ENCODE peak calls at places on chromosome 1, in ten cellular contexts. One of them, this sample, is unnamed.

GRCh38 chr1:195804547-195804946 is 803.7 kb downstream of the KCNT2 start:
- DNase-seq in T-helper 1 cell: no peak
- DNase-seq in WTC11: no peak
- DNase-seq in left cardiac atrium: no peak
- DNase-seq in choroid plexus epithelial cell: no peak
- DNase-seq in RCC 7860: no peak
- DNase-seq in left ventricle myocardium inferior: no peak
- DNase-seq in D341Med: no peak
- DNase-seq in adipocyte: peak
- DNase-seq in GM12892: no peak
- DNase-seq in this sample: no peak

GRCh38 chr1:2224621-2225020 is 3.5 kb upstream of the SKI start:
- DNase-seq in T-helper 1 cell: peak
- DNase-seq in WTC11: no peak
- DNase-seq in left cardiac atrium: no peak
- DNase-seq in choroid plexus epithelial cell: no peak
- DNase-seq in RCC 7860: no peak
- DNase-seq in left ventricle myocardium inferior: no peak
- DNase-seq in D341Med: no peak
- DNase-seq in adipocyte: no peak
- DNase-seq in GM12892: no peak
- DNase-seq in this sample: no peak

GRCh38 chr1:180178511-180179161 is 24.0 kb downstream of the QSOX1 start:
- DNase-seq in T-helper 1 cell: no peak
- DNase-seq in WTC11: peak
- DNase-seq in left cardiac atrium: peak
- DNase-seq in choroid plexus epithelial cell: peak
- DNase-seq in RCC 7860: peak
- DNase-seq in left ventricle myocardium inferior: peak
- DNase-seq in D341Med: peak
- DNase-seq in adipocyte: peak
- DNase-seq in GM12892: peak
- DNase-seq in this sample: peak

GRCh38 chr1:194277927-194278326 is 1091.5 kb upstream of the B3GALT2 start:
- DNase-seq in T-helper 1 cell: no peak
- DNase-seq in WTC11: no peak
- DNase-seq in left cardiac atrium: no peak
- DNase-seq in choroid plexus epithelial cell: no peak
- DNase-seq in RCC 7860: no peak
- DNase-seq in left ventricle myocardium inferior: no peak
- DNase-seq in D341Med: no peak
- DNase-seq in adipocyte: no peak
- DNase-seq in GM12892: no peak
- DNase-seq in this sample: no peak

GRCh38 chr1:106756752-106757151 is 299.7 kb upstream of the PRMT6 start:
- DNase-seq in T-helper 1 cell: no peak
- DNase-seq in WTC11: no peak
- DNase-seq in left cardiac atrium: no peak
- DNase-seq in choroid plexus epithelial cell: no peak
- DNase-seq in RCC 7860: no peak
- DNase-seq in left ventricle myocardium inferior: no peak
- DNase-seq in D341Med: no peak
- DNase-seq in adipocyte: peak
- DNase-seq in GM12892: no peak
- DNase-seq in this sample: no peak

GRCh38 chr1:206581571-206581981 is 30.7 kb downstream of the EIF2D start:
- DNase-seq in T-helper 1 cell: peak
- DNase-seq in WTC11: no peak
- DNase-seq in left cardiac atrium: peak
- DNase-seq in choroid plexus epithelial cell: no peak
- DNase-seq in RCC 7860: no peak
- DNase-seq in left ventricle myocardium inferior: peak
- DNase-seq in D341Med: no peak
- DNase-seq in adipocyte: no peak
- DNase-seq in GM12892: no peak
- DNase-seq in this sample: no peak

GRCh38 chr1:225480825-225481434 is 53.1 kb upstream of the LBR start:
- DNase-seq in T-helper 1 cell: no peak
- DNase-seq in WTC11: peak
- DNase-seq in left cardiac atrium: no peak
- DNase-seq in choroid plexus epithelial cell: peak
- DNase-seq in RCC 7860: peak
- DNase-seq in left ventricle myocardium inferior: no peak
- DNase-seq in D341Med: peak
- DNase-seq in adipocyte: peak
- DNase-seq in GM12892: no peak
- DNase-seq in this sample: peak

GRCh38 chr1:93463960-93464359 is 16.0 kb downstream of the FNBP1L start:
- DNase-seq in T-helper 1 cell: no peak
- DNase-seq in WTC11: no peak
- DNase-seq in left cardiac atrium: no peak
- DNase-seq in choroid plexus epithelial cell: peak
- DNase-seq in RCC 7860: no peak
- DNase-seq in left ventricle myocardium inferior: no peak
- DNase-seq in D341Med: no peak
- DNase-seq in adipocyte: no peak
- DNase-seq in GM12892: no peak
- DNase-seq in this sample: no peak

GRCh38 chr1:223776075-223776814 is 63.9 kb downstream of the CAPN2 start:
- DNase-seq in T-helper 1 cell: no peak
- DNase-seq in WTC11: no peak
- DNase-seq in left cardiac atrium: peak
- DNase-seq in choroid plexus epithelial cell: peak
- DNase-seq in RCC 7860: peak
- DNase-seq in left ventricle myocardium inferior: no peak
- DNase-seq in D341Med: no peak
- DNase-seq in adipocyte: peak
- DNase-seq in GM12892: no peak
- DNase-seq in this sample: no peak

GRCh38 chr1:210792703-210793102 is 341.2 kb downstream of the KCNH1 start:
- DNase-seq in T-helper 1 cell: no peak
- DNase-seq in WTC11: no peak
- DNase-seq in left cardiac atrium: no peak
- DNase-seq in choroid plexus epithelial cell: peak
- DNase-seq in RCC 7860: peak
- DNase-seq in left ventricle myocardium inferior: no peak
- DNase-seq in D341Med: no peak
- DNase-seq in adipocyte: peak
- DNase-seq in GM12892: no peak
- DNase-seq in this sample: no peak

GRCh38 chr1:53249706-53250105 is 11.4 kb upstream of the MAGOH start:
- DNase-seq in T-helper 1 cell: no peak
- DNase-seq in WTC11: no peak
- DNase-seq in left cardiac atrium: no peak
- DNase-seq in choroid plexus epithelial cell: no peak
- DNase-seq in RCC 7860: no peak
- DNase-seq in left ventricle myocardium inferior: no peak
- DNase-seq in D341Med: peak
- DNase-seq in adipocyte: no peak
- DNase-seq in GM12892: no peak
- DNase-seq in this sample: no peak

GRCh38 chr1:52253421-52253820 is 111.5 kb downstream of the ZFYVE9 start:
- DNase-seq in T-helper 1 cell: no peak
- DNase-seq in WTC11: no peak
- DNase-seq in left cardiac atrium: no peak
- DNase-seq in choroid plexus epithelial cell: peak
- DNase-seq in RCC 7860: no peak
- DNase-seq in left ventricle myocardium inferior: no peak
- DNase-seq in D341Med: no peak
- DNase-seq in adipocyte: no peak
- DNase-seq in GM12892: no peak
- DNase-seq in this sample: no peak

GRCh38 chr1:22625262-22625925 is 11.0 kb upstream of the C1QA start:
- DNase-seq in T-helper 1 cell: no peak
- DNase-seq in WTC11: peak
- DNase-seq in left cardiac atrium: no peak
- DNase-seq in choroid plexus epithelial cell: peak
- DNase-seq in RCC 7860: no peak
- DNase-seq in left ventricle myocardium inferior: no peak
- DNase-seq in D341Med: no peak
- DNase-seq in adipocyte: peak
- DNase-seq in GM12892: no peak
- DNase-seq in this sample: peak

GRCh38 chr1:235876292-235876914 is 9.7 kb upstream of the LYST start:
- DNase-seq in T-helper 1 cell: no peak
- DNase-seq in WTC11: no peak
- DNase-seq in left cardiac atrium: no peak
- DNase-seq in choroid plexus epithelial cell: no peak
- DNase-seq in RCC 7860: no peak
- DNase-seq in left ventricle myocardium inferior: no peak
- DNase-seq in D341Med: no peak
- DNase-seq in adipocyte: no peak
- DNase-seq in GM12892: no peak
- DNase-seq in this sample: no peak

GRCh38 chr1:16236091-16236494 is 890 bp downstream of the CPLANE2 start:
- DNase-seq in T-helper 1 cell: no peak
- DNase-seq in WTC11: no peak
- DNase-seq in left cardiac atrium: peak
- DNase-seq in choroid plexus epithelial cell: no peak
- DNase-seq in RCC 7860: peak
- DNase-seq in left ventricle myocardium inferior: no peak
- DNase-seq in D341Med: peak
- DNase-seq in adipocyte: peak
- DNase-seq in GM12892: peak
- DNase-seq in this sample: peak

GRCh38 chr1:110559157-110559556 is 40.2 kb upstream of the KCNA10 start:
- DNase-seq in T-helper 1 cell: no peak
- DNase-seq in WTC11: no peak
- DNase-seq in left cardiac atrium: no peak
- DNase-seq in choroid plexus epithelial cell: no peak
- DNase-seq in RCC 7860: peak
- DNase-seq in left ventricle myocardium inferior: no peak
- DNase-seq in D341Med: no peak
- DNase-seq in adipocyte: no peak
- DNase-seq in GM12892: no peak
- DNase-seq in this sample: peak

GRCh38 chr1:1182491-1183220 is 9.0 kb downstream of the TTLL10 start:
- DNase-seq in T-helper 1 cell: peak
- DNase-seq in WTC11: peak
- DNase-seq in left cardiac atrium: peak
- DNase-seq in choroid plexus epithelial cell: no peak
- DNase-seq in RCC 7860: no peak
- DNase-seq in left ventricle myocardium inferior: peak
- DNase-seq in D341Med: peak
- DNase-seq in adipocyte: no peak
- DNase-seq in GM12892: no peak
- DNase-seq in this sample: no peak

GRCh38 chr1:153366261-153366660 is 8.6 kb downstream of the S100A9 start:
- DNase-seq in T-helper 1 cell: no peak
- DNase-seq in WTC11: no peak
- DNase-seq in left cardiac atrium: no peak
- DNase-seq in choroid plexus epithelial cell: no peak
- DNase-seq in RCC 7860: no peak
- DNase-seq in left ventricle myocardium inferior: no peak
- DNase-seq in D341Med: no peak
- DNase-seq in adipocyte: no peak
- DNase-seq in GM12892: no peak
- DNase-seq in this sample: no peak

GRCh38 chr1:186974774-186975181 is 146.0 kb downstream of the PLA2G4A start:
- DNase-seq in T-helper 1 cell: no peak
- DNase-seq in WTC11: no peak
- DNase-seq in left cardiac atrium: no peak
- DNase-seq in choroid plexus epithelial cell: peak
- DNase-seq in RCC 7860: no peak
- DNase-seq in left ventricle myocardium inferior: no peak
- DNase-seq in D341Med: no peak
- DNase-seq in adipocyte: peak
- DNase-seq in GM12892: no peak
- DNase-seq in this sample: no peak

GRCh38 chr1:99503276-99503747 is 142.6 kb upstream of the PALMD start:
- DNase-seq in T-helper 1 cell: no peak
- DNase-seq in WTC11: no peak
- DNase-seq in left cardiac atrium: peak
- DNase-seq in choroid plexus epithelial cell: peak
- DNase-seq in RCC 7860: no peak
- DNase-seq in left ventricle myocardium inferior: no peak
- DNase-seq in D341Med: no peak
- DNase-seq in adipocyte: peak
- DNase-seq in GM12892: no peak
- DNase-seq in this sample: no peak

GRCh38 chr1:212060632-212061472 is 25.3 kb downstream of the DTL start:
- DNase-seq in T-helper 1 cell: no peak
- DNase-seq in WTC11: no peak
- DNase-seq in left cardiac atrium: no peak
- DNase-seq in choroid plexus epithelial cell: no peak
- DNase-seq in RCC 7860: peak
- DNase-seq in left ventricle myocardium inferior: no peak
- DNase-seq in D341Med: no peak
- DNase-seq in adipocyte: peak
- DNase-seq in GM12892: no peak
- DNase-seq in this sample: no peak

GRCh38 chr1:37064059-37064458 is 29.7 kb upstream of the GRIK3 start:
- DNase-seq in T-helper 1 cell: no peak
- DNase-seq in WTC11: no peak
- DNase-seq in left cardiac atrium: no peak
- DNase-seq in choroid plexus epithelial cell: no peak
- DNase-seq in RCC 7860: no peak
- DNase-seq in left ventricle myocardium inferior: no peak
- DNase-seq in D341Med: no peak
- DNase-seq in adipocyte: no peak
- DNase-seq in GM12892: no peak
- DNase-seq in this sample: no peak

GRCh38 chr1:107964397-107965111 is 426 bp downstream of the VAV3 start:
- DNase-seq in T-helper 1 cell: no peak
- DNase-seq in WTC11: peak
- DNase-seq in left cardiac atrium: peak
- DNase-seq in choroid plexus epithelial cell: peak
- DNase-seq in RCC 7860: no peak
- DNase-seq in left ventricle myocardium inferior: no peak
- DNase-seq in D341Med: no peak
- DNase-seq in adipocyte: peak
- DNase-seq in GM12892: peak
- DNase-seq in this sample: peak

GRCh38 chr1:34060901-34061415 is 104.1 kb downstream of the CSMD2 start:
- DNase-seq in T-helper 1 cell: no peak
- DNase-seq in WTC11: no peak
- DNase-seq in left cardiac atrium: peak
- DNase-seq in choroid plexus epithelial cell: no peak
- DNase-seq in RCC 7860: no peak
- DNase-seq in left ventricle myocardium inferior: peak
- DNase-seq in D341Med: no peak
- DNase-seq in adipocyte: peak
- DNase-seq in GM12892: no peak
- DNase-seq in this sample: no peak

GRCh38 chr1:36304970-36305914 is 926 bp upstream of the SH3D21 start:
- DNase-seq in T-helper 1 cell: no peak
- DNase-seq in WTC11: no peak
- DNase-seq in left cardiac atrium: no peak
- DNase-seq in choroid plexus epithelial cell: no peak
- DNase-seq in RCC 7860: no peak
- DNase-seq in left ventricle myocardium inferior: no peak
- DNase-seq in D341Med: no peak
- DNase-seq in adipocyte: no peak
- DNase-seq in GM12892: no peak
- DNase-seq in this sample: no peak

GRCh38 chr1:223712856-223713494 is 636 bp downstream of the CAPN2 start:
- DNase-seq in T-helper 1 cell: no peak
- DNase-seq in WTC11: no peak
- DNase-seq in left cardiac atrium: no peak
- DNase-seq in choroid plexus epithelial cell: no peak
- DNase-seq in RCC 7860: no peak
- DNase-seq in left ventricle myocardium inferior: peak
- DNase-seq in D341Med: no peak
- DNase-seq in adipocyte: peak
- DNase-seq in GM12892: peak
- DNase-seq in this sample: peak

GRCh38 chr1:182890927-182891610 is 51.9 kb downstream of the DHX9 start:
- DNase-seq in T-helper 1 cell: no peak
- DNase-seq in WTC11: no peak
- DNase-seq in left cardiac atrium: no peak
- DNase-seq in choroid plexus epithelial cell: no peak
- DNase-seq in RCC 7860: no peak
- DNase-seq in left ventricle myocardium inferior: no peak
- DNase-seq in D341Med: peak
- DNase-seq in adipocyte: no peak
- DNase-seq in GM12892: no peak
- DNase-seq in this sample: no peak

GRCh38 chr1:171611306-171611705 is 10.7 kb upstream of the MYOCOS start:
- DNase-seq in T-helper 1 cell: no peak
- DNase-seq in WTC11: no peak
- DNase-seq in left cardiac atrium: no peak
- DNase-seq in choroid plexus epithelial cell: peak
- DNase-seq in RCC 7860: no peak
- DNase-seq in left ventricle myocardium inferior: no peak
- DNase-seq in D341Med: no peak
- DNase-seq in adipocyte: peak
- DNase-seq in GM12892: no peak
- DNase-seq in this sample: no peak